ENCODE peak calls at places on chromosomes 5 and 9, in seven cellular contexts. T is gastrocnemius medialis, Z is heart right ventricle, G is adrenal gland, R is GM23248, O is fibroblast of lung, D is aorta. H is an unnamed sample.

GRCh38 chr9:89304479-89305188 is 6.4 kb upstream of the CKS2 start:
- DNase-seq in R (no peak), T (no peak), Z (no peak), D (no peak), G (no peak), O (no peak), H (no peak)

GRCh38 chr5:110268985-110269384 is 457.5 kb downstream of the TMEM232 start:
- DNase-seq in G (no peak), T (no peak), O (no peak), R (no peak), Z (no peak), D (no peak), H (no peak)

GRCh38 chr5:109880907-109881685 is 191.4 kb downstream of the MAN2A1 start:
- DNase-seq in D (no peak), Z (no peak), R (no peak), G (no peak), O (peak; percentile 68), T (no peak), H (no peak)

GRCh38 chr5:149790276-149790675 is 60.2 kb downstream of the PPARGC1B start:
- DNase-seq in T (no peak), O (no peak), Z (no peak), D (peak; percentile 15), G (no peak), R (no peak), H (no peak)

GRCh38 chr5:82641362-82641988 is 363.3 kb upstream of the RPS23 start:
- DNase-seq in D (peak; percentile 72), O (peak; percentile 82), G (peak; percentile 83), T (peak; percentile 60), Z (peak; percentile 79), R (peak; percentile 84), H (peak; percentile 79)

GRCh38 chr9:101388507-101388993 is 3.7 kb upstream of the BAAT start:
- DNase-seq in T (no peak), Z (no peak), G (no peak), R (peak; percentile 30), D (no peak), O (no peak), H (no peak)

GRCh38 chr5:170296935-170297588 is 515 bp downstream of the LCP2 start:
- DNase-seq in O (no peak), Z (no peak), G (no peak), D (no peak), T (no peak), R (no peak), H (no peak)

GRCh38 chr5:6317133-6317532 is 61.2 kb downstream of the MED10 start:
- DNase-seq in T (no peak), G (no peak), Z (no peak), O (no peak), D (no peak), R (no peak), H (no peak)

GRCh38 chr5:177094224-177095087 is 7.7 kb downstream of the FGFR4 start:
- DNase-seq in T (peak; percentile 55), D (no peak), R (no peak), Z (peak; percentile 87), O (no peak), G (peak; percentile 77), H (no peak)

GRCh38 chr5:1801954-1802295 is 718 bp downstream of the NDUFS6 start:
- DNase-seq in R (peak; percentile 26), T (no peak), Z (no peak), O (no peak), G (no peak), D (no peak), H (no peak)

GRCh38 chr5:76402880-76403712 is at the start of gene IQGAP2:
- DNase-seq in T (peak; percentile 23), Z (peak; percentile 63), D (peak; percentile 88), O (peak; percentile 67), R (peak; percentile 35), G (peak; percentile 82), H (peak; percentile 70)

GRCh38 chr5:76403963-76404693 is 1.0 kb downstream of the IQGAP2 start:
- DNase-seq in G (peak; percentile 67), R (peak; percentile 11), Z (no peak), T (no peak), O (no peak), D (peak; percentile 79), H (peak; percentile 34)

GRCh38 chr5:76403713-76403962 is 553 bp downstream of the IQGAP2 start:
- DNase-seq in O (no peak), Z (no peak), T (no peak), R (no peak), D (no peak), G (peak; percentile 45), H (peak; percentile 65)

GRCh38 chr5:76406014-76406413 is 2.9 kb downstream of the IQGAP2 start:
- DNase-seq in G (no peak), Z (no peak), T (no peak), O (no peak), R (no peak), D (no peak), H (no peak)

GRCh38 chr5:76404694-76405306 is 1.7 kb downstream of the IQGAP2 start:
- DNase-seq in O (no peak), T (no peak), Z (no peak), D (no peak), G (no peak), R (no peak), H (no peak)
- H3K4me3 ChIP-seq in O (no peak overlapping the region), T (no peak overlapping the region), Z (no peak overlapping the region), D (no peak overlapping the region), G (peak overlapping the region; percentile 91), R (no peak overlapping the region), H (peak overlapping the region; percentile 75)

GRCh38 chr5:36881807-36882206 is 5.2 kb downstream of the NIPBL start:
- DNase-seq in T (no peak), O (no peak), Z (no peak), D (no peak), R (no peak), G (no peak), H (no peak)
- H3K4me1 ChIP-seq in T (peaks cover 70% of the 10 kb centered on the region), O (no peaks in the 10 kb centered on the region), Z (peaks cover 79% of the 10 kb centered on the region), D (peaks cover 2% of the 10 kb centered on the region), R (peaks cover 31% of the 10 kb centered on the region), G (peaks cover 63% of the 10 kb centered on the region), H (no peaks in the 10 kb centered on the region)

DNA sequence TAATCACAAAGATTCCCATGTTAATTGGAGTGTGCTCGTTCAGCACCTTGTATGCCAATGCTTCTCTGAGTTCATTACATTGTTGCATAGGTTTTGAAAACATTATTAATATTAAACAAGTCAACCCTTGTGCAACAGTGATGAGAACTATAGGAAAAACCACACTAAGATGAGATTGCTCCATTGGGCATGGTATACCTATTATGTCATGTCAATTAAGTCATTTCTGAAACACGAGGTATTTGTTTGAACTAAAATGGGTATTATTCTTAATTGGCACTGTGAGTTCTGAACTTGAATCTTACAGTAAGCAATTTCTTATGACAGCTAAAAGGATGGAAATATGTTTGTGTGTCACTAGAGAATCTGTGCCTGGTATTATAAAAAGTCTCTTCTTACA is 447.7 kb downstream of the EFNA5 start:
- DNase-seq in G (no peak), O (no peak), Z (no peak), T (no peak), R (no peak), D (no peak), H (no peak)
- H3K4me3 ChIP-seq in G (no peak overlapping the region), O (no peak overlapping the region), Z (no peak overlapping the region), T (no peak overlapping the region), R (no peak overlapping the region), D (no peak overlapping the region), H (no peak overlapping the region)

GRCh38 chr9:129888085-129888808 is 53.0 kb downstream of the USP20 start:
- DNase-seq in O (no peak), D (no peak), R (no peak), Z (peak; percentile 43), G (no peak), T (no peak), H (no peak)
- H3K4me1 ChIP-seq in O (peaks cover 15% of the 10 kb centered on the region), D (no peaks in the 10 kb centered on the region), R (peaks cover 31% of the 10 kb centered on the region), Z (peaks cover 95% of the 10 kb centered on the region), G (peaks cover 42% of the 10 kb centered on the region), T (peaks cover 21% of the 10 kb centered on the region), H (peaks cover 19% of the 10 kb centered on the region)

GRCh38 chr9:35685506-35685905 is 4.2 kb downstream of the TPM2 start:
- DNase-seq in Z (no peak), D (peak; percentile 72), G (no peak), O (no peak), R (no peak), T (no peak), H (no peak)

GRCh38 chr9:35683323-35683722 is 6.4 kb downstream of the TPM2 start:
- DNase-seq in O (no peak), G (no peak), D (no peak), Z (no peak), T (no peak), R (no peak), H (no peak)

GRCh38 chr9:35687306-35687705 is 2.4 kb downstream of the TPM2 start:
- DNase-seq in T (no peak), D (no peak), O (no peak), R (no peak), G (no peak), Z (no peak), H (no peak)

GRCh38 chr9:35686222-35687203 is 3.2 kb downstream of the TPM2 start:
- DNase-seq in O (peak; percentile 71), D (no peak), G (no peak), T (peak; percentile 41), Z (peak; percentile 45), R (peak; percentile 78), H (no peak)

DNA sequence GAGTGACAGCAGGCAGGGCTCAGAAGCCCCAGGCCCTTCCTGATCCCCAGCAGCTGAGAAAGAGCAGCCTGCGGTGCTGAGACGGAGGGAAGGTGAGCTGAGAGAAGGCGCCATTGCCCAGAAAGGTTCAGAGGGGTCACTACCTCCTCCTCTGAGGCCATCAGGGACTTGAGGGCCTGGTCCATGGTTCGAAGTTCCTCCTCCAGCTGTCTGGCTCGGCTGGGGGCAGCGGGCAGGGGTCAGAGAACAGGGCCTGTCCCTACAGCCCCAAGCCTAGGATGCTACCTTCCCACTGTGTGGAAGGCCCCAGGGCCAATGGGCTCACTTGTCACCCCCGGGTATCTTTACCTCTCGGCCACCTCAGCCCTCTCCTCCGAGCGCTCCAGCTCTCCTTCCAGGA is 4.8 kb downstream of the TPM2 start:
- DNase-seq in O (no peak), T (no peak), R (no peak), G (no peak), D (no peak), Z (no peak), H (no peak)
- H3K4me3 ChIP-seq in O (peak overlapping the region; percentile 30), T (no peak overlapping the region), R (no peak overlapping the region), G (no peak overlapping the region), D (peak overlapping the region; percentile 7), Z (no peak overlapping the region), H (peak overlapping the region; percentile 12)

GRCh38 chr5:125004009-125004408 is 257.6 kb upstream of the ZNF608 start:
- DNase-seq in R (no peak), O (no peak), D (no peak), G (no peak), Z (no peak), T (no peak), H (no peak)
- H3K4me1 ChIP-seq in R (no peaks in the 10 kb centered on the region), O (no peaks in the 10 kb centered on the region), D (no peaks in the 10 kb centered on the region), G (no peaks in the 10 kb centered on the region), Z (peaks cover 7% of the 10 kb centered on the region), T (no peaks in the 10 kb centered on the region), H (no peaks in the 10 kb centered on the region)

H was measured in prostate gland.